ENCODE peak calls at places on chromosomes 13 and 19, in nine cellular contexts. One of them, this sample, is unnamed.
A peak's percentile ranks its signal among the peaks of the same experiment; 100 is the strongest.

GRCh38 chr13:44323754-44324153 is 49.9 kb upstream of the SERP2 start:
- DNase-seq in stomach: no peak
- DNase-seq in upper lobe of right lung: no peak
- DNase-seq in thoracic aorta: no peak
- DNase-seq in adipocyte: no peak
- DNase-seq in CD8-positive, alpha-beta T cell: no peak
- DNase-seq in body of pancreas: no peak
- DNase-seq in ascending aorta: no peak
- DNase-seq in uterus: no peak
- DNase-seq in this sample: no peak

GRCh38 chr13:33235078-33235477 is 50.5 kb downstream of the STARD13 start:
- DNase-seq in adipocyte: peak; percentile 74
- DNase-seq in upper lobe of right lung: no peak
- DNase-seq in CD8-positive, alpha-beta T cell: no peak
- DNase-seq in thoracic aorta: no peak
- DNase-seq in body of pancreas: no peak
- DNase-seq in ascending aorta: no peak
- DNase-seq in uterus: no peak
- DNase-seq in stomach: no peak
- DNase-seq in this sample: no peak

GRCh38 chr19:7099597-7099921 is 30.1 kb downstream of the ZNF557 start:
- DNase-seq in ascending aorta: no peak
- DNase-seq in uterus: no peak
- DNase-seq in upper lobe of right lung: no peak
- DNase-seq in adipocyte: no peak
- DNase-seq in CD8-positive, alpha-beta T cell: no peak
- DNase-seq in thoracic aorta: no peak
- DNase-seq in stomach: no peak
- DNase-seq in body of pancreas: no peak
- DNase-seq in this sample: no peak

GRCh38 chr19:12784394-12784870 is 6.9 kb upstream of the JUNB start:
- DNase-seq in thoracic aorta: no peak
- DNase-seq in uterus: no peak
- DNase-seq in body of pancreas: no peak
- DNase-seq in upper lobe of right lung: no peak
- DNase-seq in ascending aorta: no peak
- DNase-seq in stomach: no peak
- DNase-seq in CD8-positive, alpha-beta T cell: no peak
- DNase-seq in adipocyte: peak; percentile 26
- DNase-seq in this sample: no peak

GRCh38 chr19:35612224-35612558 is 344 bp upstream of the HAUS5 start:
- DNase-seq in thoracic aorta: no peak
- DNase-seq in CD8-positive, alpha-beta T cell: no peak
- DNase-seq in uterus: no peak
- DNase-seq in adipocyte: no peak
- DNase-seq in upper lobe of right lung: no peak
- DNase-seq in stomach: no peak
- DNase-seq in body of pancreas: no peak
- DNase-seq in ascending aorta: no peak
- DNase-seq in this sample: no peak

GRCh38 chr13:98014766-98015165 is 61.3 kb downstream of the IPO5 start:
- DNase-seq in ascending aorta: no peak
- DNase-seq in stomach: no peak
- DNase-seq in uterus: no peak
- DNase-seq in adipocyte: peak; percentile 76
- DNase-seq in upper lobe of right lung: no peak
- DNase-seq in body of pancreas: no peak
- DNase-seq in CD8-positive, alpha-beta T cell: no peak
- DNase-seq in thoracic aorta: no peak
- DNase-seq in this sample: no peak

GRCh38 chr13:30159446-30159839 is 147.9 kb downstream of the KATNAL1 start:
- DNase-seq in ascending aorta: no peak
- DNase-seq in upper lobe of right lung: no peak
- DNase-seq in adipocyte: peak; percentile 22
- DNase-seq in stomach: no peak
- DNase-seq in thoracic aorta: no peak
- DNase-seq in CD8-positive, alpha-beta T cell: no peak
- DNase-seq in uterus: no peak
- DNase-seq in body of pancreas: no peak
- DNase-seq in this sample: no peak

GRCh38 chr13:78759704-78760103 is 100.7 kb upstream of the OBI1 start:
- DNase-seq in body of pancreas: no peak
- DNase-seq in thoracic aorta: no peak
- DNase-seq in ascending aorta: no peak
- DNase-seq in CD8-positive, alpha-beta T cell: no peak
- DNase-seq in adipocyte: no peak
- DNase-seq in uterus: no peak
- DNase-seq in stomach: no peak
- DNase-seq in upper lobe of right lung: no peak
- DNase-seq in this sample: no peak

GRCh38 chr13:97567510-97568243 is 133.7 kb downstream of the RAP2A start:
- DNase-seq in CD8-positive, alpha-beta T cell: no peak
- DNase-seq in uterus: no peak
- DNase-seq in upper lobe of right lung: peak; percentile 77
- DNase-seq in body of pancreas: peak; percentile 54
- DNase-seq in adipocyte: no peak
- DNase-seq in thoracic aorta: no peak
- DNase-seq in ascending aorta: no peak
- DNase-seq in stomach: peak; percentile 61
- DNase-seq in this sample: peak; percentile 79

GRCh38 chr19:15249912-15250634 is 17.8 kb upstream of the EPHX3 start:
- DNase-seq in stomach: no peak
- DNase-seq in uterus: peak; percentile 66
- DNase-seq in CD8-positive, alpha-beta T cell: no peak
- DNase-seq in ascending aorta: no peak
- DNase-seq in body of pancreas: peak; percentile 41
- DNase-seq in adipocyte: peak; percentile 92
- DNase-seq in upper lobe of right lung: no peak
- DNase-seq in thoracic aorta: peak; percentile 48
- DNase-seq in this sample: peak; percentile 42

GRCh38 chr19:15248106-15248505 is 15.9 kb upstream of the EPHX3 start:
- DNase-seq in stomach: no peak
- DNase-seq in body of pancreas: no peak
- DNase-seq in CD8-positive, alpha-beta T cell: no peak
- DNase-seq in ascending aorta: peak; percentile 56
- DNase-seq in thoracic aorta: no peak
- DNase-seq in upper lobe of right lung: no peak
- DNase-seq in uterus: peak; percentile 42
- DNase-seq in adipocyte: no peak
- DNase-seq in this sample: no peak

GRCh38 chr19:15247107-15248014 is 15.1 kb upstream of the EPHX3 start:
- DNase-seq in ascending aorta: no peak
- DNase-seq in body of pancreas: no peak
- DNase-seq in stomach: no peak
- DNase-seq in uterus: no peak
- DNase-seq in CD8-positive, alpha-beta T cell: no peak
- DNase-seq in upper lobe of right lung: no peak
- DNase-seq in adipocyte: no peak
- DNase-seq in thoracic aorta: no peak
- DNase-seq in this sample: no peak

GRCh38 chr19:15249560-15249874 is 17.3 kb upstream of the EPHX3 start:
- DNase-seq in CD8-positive, alpha-beta T cell: no peak
- DNase-seq in uterus: no peak
- DNase-seq in upper lobe of right lung: no peak
- DNase-seq in body of pancreas: no peak
- DNase-seq in adipocyte: no peak
- DNase-seq in thoracic aorta: no peak
- DNase-seq in ascending aorta: no peak
- DNase-seq in stomach: no peak
- DNase-seq in this sample: no peak

DNA sequence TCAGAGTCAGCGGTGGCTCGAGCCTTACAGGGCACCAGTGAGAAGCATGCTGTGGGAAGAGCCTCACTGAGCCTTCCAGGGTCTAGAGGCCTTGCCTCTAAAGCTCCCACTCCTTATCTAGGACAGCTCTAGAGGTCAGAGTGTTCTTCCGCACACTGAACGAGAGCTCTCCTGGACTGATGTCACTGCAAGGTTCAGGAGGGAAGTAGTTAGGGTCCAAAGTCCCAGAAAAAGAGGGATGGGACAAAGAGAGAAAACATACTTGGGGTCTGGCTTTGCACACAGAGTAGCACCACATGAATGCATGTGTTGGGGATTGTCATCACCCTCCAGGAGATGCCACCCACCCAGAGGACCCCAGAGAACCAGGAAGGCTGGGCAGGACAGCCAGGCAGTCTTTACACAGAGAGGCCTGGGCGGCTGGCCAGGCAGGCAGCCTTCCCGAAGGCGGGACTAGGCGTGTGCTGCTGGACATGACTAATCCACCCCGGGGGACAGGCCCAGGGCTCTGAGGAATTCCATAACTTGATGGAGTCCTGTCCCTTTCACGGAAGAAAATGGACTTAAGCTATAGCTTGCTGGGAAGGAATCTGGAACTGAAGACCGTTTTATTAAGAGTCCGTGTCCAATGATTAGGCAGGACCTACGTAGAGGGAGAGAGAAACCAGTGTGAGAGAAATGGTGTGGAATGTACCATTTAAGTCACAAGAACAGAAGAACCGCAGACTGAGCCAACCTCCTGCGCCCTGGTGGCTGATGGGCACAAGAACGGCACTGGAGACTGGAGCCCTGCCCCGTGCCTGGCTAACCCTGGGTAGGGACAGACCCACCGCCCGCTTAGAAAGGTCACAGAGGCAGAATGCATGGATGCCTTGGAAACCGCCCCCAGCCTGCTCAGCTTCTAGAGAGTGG is 16.7 kb upstream of the EPHX3 start:
- DNase-seq in CD8-positive, alpha-beta T cell: no peak
- DNase-seq in adipocyte: peak; percentile 94
- DNase-seq in uterus: peak; percentile 84
- DNase-seq in body of pancreas: peak; percentile 52
- DNase-seq in upper lobe of right lung: no peak
- DNase-seq in ascending aorta: peak; percentile 54
- DNase-seq in thoracic aorta: peak; percentile 64
- DNase-seq in stomach: peak; percentile 76
- DNase-seq in this sample: peak; percentile 72
- H3K4me3 ChIP-seq in CD8-positive, alpha-beta T cell: no peak overlapping the region
- H3K4me3 ChIP-seq in adipocyte: peak overlapping the region; percentile 60
- H3K4me3 ChIP-seq in uterus: no peak overlapping the region
- H3K4me3 ChIP-seq in body of pancreas: no peak overlapping the region
- H3K4me3 ChIP-seq in upper lobe of right lung: no peak overlapping the region
- H3K4me3 ChIP-seq in ascending aorta: peak overlapping the region; percentile 46
- H3K4me3 ChIP-seq in thoracic aorta: peak overlapping the region; percentile 64
- H3K4me3 ChIP-seq in stomach: no peak overlapping the region
- H3K4me3 ChIP-seq in this sample: no peak overlapping the region

GRCh38 chr19:9584073-9584833 is at the start of gene ZNF121:
- DNase-seq in CD8-positive, alpha-beta T cell: peak; percentile 86
- DNase-seq in body of pancreas: peak; percentile 83
- DNase-seq in adipocyte: peak; percentile 94
- DNase-seq in thoracic aorta: peak; percentile 19
- DNase-seq in uterus: peak; percentile 78
- DNase-seq in stomach: peak; percentile 85
- DNase-seq in upper lobe of right lung: peak; percentile 93
- DNase-seq in ascending aorta: peak; percentile 26
- DNase-seq in this sample: peak; percentile 90

DNA sequence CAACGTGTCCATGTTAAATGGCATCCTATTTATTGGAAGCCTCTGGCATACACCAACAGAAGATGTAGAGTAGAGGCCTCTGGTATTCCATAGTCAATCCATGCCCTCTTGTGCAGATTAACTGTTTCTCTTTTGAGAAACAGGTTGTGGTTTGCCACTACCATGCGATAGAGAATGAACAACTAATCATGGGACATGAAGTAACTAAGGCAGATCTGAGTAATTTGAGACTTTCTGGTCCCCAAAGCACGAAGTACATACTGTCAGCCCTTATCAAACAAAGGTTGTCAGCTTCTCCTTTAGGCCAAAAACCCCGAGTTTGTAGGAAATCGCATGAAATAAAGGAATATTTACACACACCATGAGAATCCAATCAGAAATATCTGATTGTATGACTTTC is 3.6 kb downstream of the ZNF121 start:
- DNase-seq in adipocyte: no peak
- DNase-seq in CD8-positive, alpha-beta T cell: no peak
- DNase-seq in stomach: no peak
- DNase-seq in thoracic aorta: no peak
- DNase-seq in body of pancreas: no peak
- DNase-seq in ascending aorta: no peak
- DNase-seq in upper lobe of right lung: no peak
- DNase-seq in uterus: no peak
- DNase-seq in this sample: no peak
- H3K4me1 ChIP-seq in adipocyte: no peaks in the 10 kb centered on the region
- H3K4me1 ChIP-seq in CD8-positive, alpha-beta T cell: peaks cover 21% of the 10 kb centered on the region
- H3K4me1 ChIP-seq in stomach: peaks cover 28% of the 10 kb centered on the region
- H3K4me1 ChIP-seq in thoracic aorta: peaks cover 9% of the 10 kb centered on the region
- H3K4me1 ChIP-seq in body of pancreas: peaks cover 14% of the 10 kb centered on the region
- H3K4me1 ChIP-seq in ascending aorta: peaks cover 9% of the 10 kb centered on the region
- H3K4me1 ChIP-seq in upper lobe of right lung: peaks cover 5% of the 10 kb centered on the region
- H3K4me1 ChIP-seq in uterus: peaks cover 4% of the 10 kb centered on the region
- H3K4me1 ChIP-seq in this sample: no peaks in the 10 kb centered on the region

GRCh38 chr19:3178377-3178972 is at the start of gene S1PR4:
- DNase-seq in stomach: no peak
- DNase-seq in upper lobe of right lung: peak; percentile 77
- DNase-seq in adipocyte: no peak
- DNase-seq in thoracic aorta: no peak
- DNase-seq in body of pancreas: no peak
- DNase-seq in CD8-positive, alpha-beta T cell: peak; percentile 91
- DNase-seq in uterus: no peak
- DNase-seq in ascending aorta: no peak
- DNase-seq in this sample: no peak
- H3K4me3 ChIP-seq in stomach: peak within 1 kb of the TSS; percentile 46
- H3K4me3 ChIP-seq in upper lobe of right lung: peak within 1 kb of the TSS; percentile 51
- H3K4me3 ChIP-seq in adipocyte: no peak within 1 kb of the TSS
- H3K4me3 ChIP-seq in thoracic aorta: peak within 1 kb of the TSS; percentile 53
- H3K4me3 ChIP-seq in body of pancreas: no peak within 1 kb of the TSS
- H3K4me3 ChIP-seq in CD8-positive, alpha-beta T cell: peak within 1 kb of the TSS; percentile 86
- H3K4me3 ChIP-seq in uterus: no peak within 1 kb of the TSS
- H3K4me3 ChIP-seq in ascending aorta: peak within 1 kb of the TSS; percentile 42
- H3K4me3 ChIP-seq in this sample: peak within 1 kb of the TSS; percentile 40

DNA sequence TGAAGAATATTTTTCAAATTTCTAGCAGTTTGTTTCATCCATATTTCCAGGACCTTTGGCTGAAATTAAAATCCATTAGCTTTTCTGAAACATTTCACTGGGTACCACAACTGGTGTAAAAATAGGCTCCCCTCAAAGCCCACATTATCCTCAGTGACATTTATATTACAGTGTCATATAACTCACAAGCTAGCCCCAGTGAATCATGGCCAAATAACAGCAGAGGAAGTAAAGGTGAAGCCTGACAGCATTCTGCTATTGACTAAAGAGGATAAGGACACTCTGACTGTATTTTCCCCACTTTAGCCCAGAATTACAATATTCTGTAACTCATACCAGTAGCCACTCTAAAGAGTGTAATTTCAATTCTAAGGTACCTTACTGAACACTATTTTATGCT is 21.9 kb downstream of the KCTD12 start:
- DNase-seq in CD8-positive, alpha-beta T cell: no peak
- DNase-seq in thoracic aorta: no peak
- DNase-seq in upper lobe of right lung: no peak
- DNase-seq in uterus: no peak
- DNase-seq in adipocyte: no peak
- DNase-seq in stomach: no peak
- DNase-seq in body of pancreas: no peak
- DNase-seq in ascending aorta: no peak
- DNase-seq in this sample: no peak
- H3K4me1 ChIP-seq in CD8-positive, alpha-beta T cell: no peaks in the 10 kb centered on the region
- H3K4me1 ChIP-seq in thoracic aorta: no peaks in the 10 kb centered on the region
- H3K4me1 ChIP-seq in upper lobe of right lung: no peaks in the 10 kb centered on the region
- H3K4me1 ChIP-seq in uterus: no peaks in the 10 kb centered on the region
- H3K4me1 ChIP-seq in adipocyte: peaks cover 28% of the 10 kb centered on the region
- H3K4me1 ChIP-seq in stomach: no peaks in the 10 kb centered on the region
- H3K4me1 ChIP-seq in body of pancreas: no peaks in the 10 kb centered on the region
- H3K4me1 ChIP-seq in ascending aorta: no peaks in the 10 kb centered on the region
- H3K4me1 ChIP-seq in this sample: no peaks in the 10 kb centered on the region